ENCODE peak calls at places on chromosome 12, in eight cellular contexts. One of them, this sample, is unnamed.

GRCh38 chr12:108583971-108584370 is 13.9 kb downstream of the TMEM119 start:
- DNase-seq in A549: no peak
- DNase-seq in HepG2: no peak
- DNase-seq in uterus: no peak
- DNase-seq in esophagus squamous epithelium: no peak
- DNase-seq in K562: no peak
- DNase-seq in spleen: peak
- DNase-seq in body of pancreas: no peak
- DNase-seq in this sample: no peak

GRCh38 chr12:59283012-59283411 is 312.8 kb upstream of the SLC16A7 start:
- DNase-seq in body of pancreas: no peak
- DNase-seq in A549: no peak
- DNase-seq in HepG2: no peak
- DNase-seq in spleen: no peak
- DNase-seq in uterus: no peak
- DNase-seq in esophagus squamous epithelium: no peak
- DNase-seq in K562: no peak
- DNase-seq in this sample: no peak

GRCh38 chr12:110794623-110795280 is 52.0 kb upstream of the CCDC63 start:
- DNase-seq in spleen: peak
- DNase-seq in HepG2: no peak
- DNase-seq in esophagus squamous epithelium: no peak
- DNase-seq in body of pancreas: peak
- DNase-seq in uterus: peak
- DNase-seq in K562: no peak
- DNase-seq in A549: no peak
- DNase-seq in this sample: no peak

GRCh38 chr12:31279525-31279924 is 46.4 kb downstream of the SINHCAF start:
- DNase-seq in K562: no peak
- DNase-seq in esophagus squamous epithelium: no peak
- DNase-seq in A549: no peak
- DNase-seq in uterus: no peak
- DNase-seq in body of pancreas: no peak
- DNase-seq in HepG2: no peak
- DNase-seq in spleen: peak
- DNase-seq in this sample: no peak

GRCh38 chr12:71354871-71355270 is 84.7 kb upstream of the LGR5 start:
- DNase-seq in HepG2: no peak
- DNase-seq in K562: no peak
- DNase-seq in A549: no peak
- DNase-seq in esophagus squamous epithelium: no peak
- DNase-seq in spleen: no peak
- DNase-seq in uterus: no peak
- DNase-seq in body of pancreas: no peak
- DNase-seq in this sample: no peak

GRCh38 chr12:83042441-83043215 is 355.9 kb downstream of the TMTC2 start:
- DNase-seq in uterus: no peak
- DNase-seq in body of pancreas: peak
- DNase-seq in A549: no peak
- DNase-seq in esophagus squamous epithelium: no peak
- DNase-seq in K562: no peak
- DNase-seq in HepG2: no peak
- DNase-seq in spleen: no peak
- DNase-seq in this sample: no peak

GRCh38 chr12:131057211-131057721 is 103.6 kb downstream of the ADGRD1 start:
- DNase-seq in K562: no peak
- DNase-seq in uterus: no peak
- DNase-seq in esophagus squamous epithelium: no peak
- DNase-seq in A549: no peak
- DNase-seq in body of pancreas: no peak
- DNase-seq in HepG2: no peak
- DNase-seq in spleen: no peak
- DNase-seq in this sample: no peak

GRCh38 chr12:61706783-61707182 is 553.4 kb upstream of the USP15 start:
- DNase-seq in A549: no peak
- DNase-seq in K562: no peak
- DNase-seq in esophagus squamous epithelium: no peak
- DNase-seq in spleen: no peak
- DNase-seq in body of pancreas: no peak
- DNase-seq in uterus: no peak
- DNase-seq in HepG2: no peak
- DNase-seq in this sample: no peak

GRCh38 chr12:57129311-57130288 is 1.3 kb downstream of the LRP1 start:
- DNase-seq in spleen: peak
- DNase-seq in A549: no peak
- DNase-seq in HepG2: no peak
- DNase-seq in K562: no peak
- DNase-seq in uterus: peak
- DNase-seq in esophagus squamous epithelium: no peak
- DNase-seq in body of pancreas: peak
- DNase-seq in this sample: peak

GRCh38 chr12:79006306-79006705 is 141.7 kb downstream of the SYT1 start:
- DNase-seq in K562: no peak
- DNase-seq in A549: no peak
- DNase-seq in spleen: no peak
- DNase-seq in esophagus squamous epithelium: no peak
- DNase-seq in body of pancreas: no peak
- DNase-seq in HepG2: no peak
- DNase-seq in uterus: no peak
- DNase-seq in this sample: no peak

GRCh38 chr12:47963340-47964040 is at the start of gene TMEM106C:
- DNase-seq in K562: peak
- DNase-seq in spleen: peak
- DNase-seq in HepG2: peak
- DNase-seq in esophagus squamous epithelium: peak
- DNase-seq in A549: peak
- DNase-seq in body of pancreas: peak
- DNase-seq in uterus: peak
- DNase-seq in this sample: peak
- TF ChIP-seq POLR2A in K562: no peak
- TF ChIP-seq POLR2A in spleen: no peak
- TF ChIP-seq POLR2A in HepG2: peak
- TF ChIP-seq POLR2A in esophagus squamous epithelium: no peak
- TF ChIP-seq POLR2A in A549: peak
- TF ChIP-seq POLR2A in body of pancreas: peak
- TF ChIP-seq POLR2A in uterus: peak
- TF ChIP-seq POLR2A in this sample: peak

DNA sequence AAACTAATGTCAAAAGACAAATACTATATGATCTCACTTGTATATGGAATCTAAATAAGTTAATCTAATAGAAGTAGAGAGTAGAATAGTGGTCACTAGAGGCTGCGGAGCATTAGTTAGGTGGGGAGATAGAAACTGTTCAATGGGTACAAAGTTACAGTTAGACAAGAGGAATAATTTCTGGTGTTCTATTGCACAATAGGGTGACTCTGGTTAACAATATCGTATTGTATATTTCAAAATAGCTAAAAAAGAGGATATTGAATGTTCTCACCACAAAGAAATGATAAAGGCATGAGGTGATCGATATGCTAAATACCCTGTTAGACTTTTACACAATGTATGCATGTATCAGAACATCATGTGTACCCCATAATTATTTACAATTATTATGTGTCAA is 42.9 kb downstream of the IGF1 start:
- DNase-seq in esophagus squamous epithelium: no peak
- DNase-seq in HepG2: no peak
- DNase-seq in body of pancreas: no peak
- DNase-seq in spleen: no peak
- DNase-seq in uterus: no peak
- DNase-seq in A549: no peak
- DNase-seq in K562: no peak
- DNase-seq in this sample: no peak
- H3K27ac ChIP-seq in esophagus squamous epithelium: no peak
- H3K27ac ChIP-seq in HepG2: no peak
- H3K27ac ChIP-seq in body of pancreas: no peak
- H3K27ac ChIP-seq in spleen: no peak
- H3K27ac ChIP-seq in uterus: peak
- H3K27ac ChIP-seq in A549: no peak
- H3K27ac ChIP-seq in K562: peak
- H3K27ac ChIP-seq in this sample: no peak

DNA sequence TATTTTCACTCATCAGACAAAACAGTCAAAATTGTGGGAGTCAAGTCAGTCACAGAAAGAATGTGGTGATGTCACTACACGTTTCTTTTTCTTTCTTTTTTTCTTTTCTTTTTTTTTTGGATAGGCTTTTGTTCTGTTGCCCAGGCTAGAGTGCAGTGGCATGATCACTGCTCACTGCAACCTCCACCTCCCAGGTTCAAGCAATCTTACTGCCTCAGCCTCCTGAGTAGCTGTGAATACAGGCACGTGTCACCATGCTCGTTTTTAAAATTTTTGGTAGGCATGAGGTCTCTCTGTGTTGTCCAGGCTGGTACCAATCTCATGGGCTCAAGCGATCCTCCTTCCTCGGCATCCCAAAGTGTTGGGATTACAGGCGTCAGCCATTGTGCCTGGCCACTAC is 2.3 kb downstream of the CLECL1 start:
- DNase-seq in uterus: no peak
- DNase-seq in spleen: no peak
- DNase-seq in K562: no peak
- DNase-seq in HepG2: no peak
- DNase-seq in body of pancreas: no peak
- DNase-seq in esophagus squamous epithelium: no peak
- DNase-seq in A549: no peak
- DNase-seq in this sample: no peak
- TF ChIP-seq POLR2A in uterus: no peak
- TF ChIP-seq POLR2A in spleen: no peak
- TF ChIP-seq POLR2A in K562: no peak
- TF ChIP-seq POLR2A in HepG2: no peak
- TF ChIP-seq POLR2A in body of pancreas: no peak
- TF ChIP-seq POLR2A in esophagus squamous epithelium: no peak
- TF ChIP-seq POLR2A in A549: no peak
- TF ChIP-seq POLR2A in this sample: no peak

GRCh38 chr12:93442411-93443340 is 929 bp upstream of the UBE2N start:
- DNase-seq in spleen: no peak
- DNase-seq in uterus: no peak
- DNase-seq in A549: no peak
- DNase-seq in K562: no peak
- DNase-seq in HepG2: no peak
- DNase-seq in body of pancreas: no peak
- DNase-seq in esophagus squamous epithelium: no peak
- DNase-seq in this sample: no peak
- H3K27ac ChIP-seq in spleen: peak
- H3K27ac ChIP-seq in uterus: peak
- H3K27ac ChIP-seq in A549: peak
- H3K27ac ChIP-seq in K562: peak
- H3K27ac ChIP-seq in HepG2: peak
- H3K27ac ChIP-seq in body of pancreas: peak
- H3K27ac ChIP-seq in esophagus squamous epithelium: peak
- H3K27ac ChIP-seq in this sample: peak

GRCh38 chr12:124734224-124734788 is 129.4 kb downstream of the SCARB1 start:
- DNase-seq in body of pancreas: peak
- DNase-seq in HepG2: peak
- DNase-seq in uterus: no peak
- DNase-seq in esophagus squamous epithelium: no peak
- DNase-seq in K562: peak
- DNase-seq in spleen: no peak
- DNase-seq in A549: no peak
- DNase-seq in this sample: no peak
- TF ChIP-seq POLR2A in body of pancreas: no peak
- TF ChIP-seq POLR2A in HepG2: no peak
- TF ChIP-seq POLR2A in uterus: no peak
- TF ChIP-seq POLR2A in esophagus squamous epithelium: peak
- TF ChIP-seq POLR2A in K562: no peak
- TF ChIP-seq POLR2A in spleen: no peak
- TF ChIP-seq POLR2A in A549: no peak
- TF ChIP-seq POLR2A in this sample: no peak